ENCODE peak calls at places on chromosomes 2 and 18, in eight cellular contexts. K is left ventricle myocardium inferior, B is Panc1, N is WERI-Rb-1, Y is sigmoid colon, T is Peyer's patch, A is right atrium auricular region, M is neural progenitor cell. R is an unnamed sample. For H3K27me3 and H3K36me3, the result is how much of the 10 kb centered on the place peaks cover.

GRCh38 chr2:227411990-227412350 is 24.2 kb upstream of the SCYGR1 start:
- DNase-seq in T (no peak), K (no peak), M (no peak), N (no peak), B (no peak), Y (no peak), A (no peak), R (no peak)

GRCh38 chr2:24456610-24457556 is 34.2 kb upstream of the NCOA1 start:
- DNase-seq in M (no peak), B (no peak), T (peak), N (peak), Y (peak), K (peak), A (peak), R (no peak)

GRCh38 chr18:26309283-26309682 is 83.0 kb downstream of the TAF4B start:
- DNase-seq in M (no peak), K (no peak), B (no peak), T (no peak), Y (no peak), A (no peak), N (no peak), R (no peak)

GRCh38 chr2:42063383-42064171 is 15.8 kb downstream of the PKDCC start:
- DNase-seq in T (no peak), A (no peak), N (peak), M (no peak), B (no peak), K (no peak), Y (no peak), R (no peak)

GRCh38 chr2:206774871-206775270 is 9.5 kb downstream of the FASTKD2 start:
- DNase-seq in K (no peak), B (no peak), M (no peak), Y (no peak), N (no peak), A (no peak), T (no peak), R (no peak)

GRCh38 chr2:157840568-157841156 is 35.5 kb downstream of the ACVR1 start:
- DNase-seq in A (no peak), Y (no peak), B (no peak), M (no peak), K (peak), N (no peak), T (no peak), R (peak)

GRCh38 chr2:234695981-234696380 is 199.1 kb upstream of the ARL4C start:
- DNase-seq in K (no peak), M (no peak), Y (no peak), T (no peak), N (no peak), A (no peak), B (no peak), R (no peak)

GRCh38 chr2:129103922-129104878 is 785.5 kb upstream of the HS6ST1 start:
- DNase-seq in M (peak), A (no peak), K (no peak), B (no peak), Y (no peak), T (no peak), N (peak), R (no peak)

GRCh38 chr2:112483821-112484220 is 1.9 kb downstream of the TTL start:
- DNase-seq in M (no peak), B (no peak), Y (no peak), T (no peak), K (no peak), N (no peak), A (no peak), R (no peak)

GRCh38 chr2:11405599-11406491 is 60.1 kb downstream of the E2F6 start:
- DNase-seq in B (no peak), A (no peak), T (no peak), N (no peak), M (no peak), Y (no peak), K (no peak), R (no peak)

GRCh38 chr2:12821656-12822055 is 104.9 kb downstream of the TRIB2 start:
- DNase-seq in M (no peak), T (no peak), N (no peak), Y (no peak), K (no peak), A (no peak), B (no peak), R (no peak)

GRCh38 chr18:32707153-32707552 is 65.7 kb downstream of the KLHL14 start:
- DNase-seq in N (no peak), Y (no peak), A (no peak), K (no peak), T (no peak), M (no peak), B (no peak), R (no peak)

GRCh38 chr2:70647873-70648481 is 94.4 kb upstream of the TGFA start:
- DNase-seq in T (peak), N (peak), A (no peak), B (peak), M (peak), Y (no peak), K (peak), R (peak)

GRCh38 chr2:138777996-138778395 is 2.2 kb downstream of the NXPH2 start:
- DNase-seq in K (no peak), B (no peak), T (no peak), Y (no peak), A (no peak), M (peak), N (no peak), R (no peak)

GRCh38 chr2:145323512-145323911 is 803.6 kb upstream of the ZEB2 start:
- DNase-seq in N (no peak), M (no peak), A (no peak), Y (no peak), K (no peak), T (no peak), B (no peak), R (no peak)

GRCh38 chr2:78644849-78645248 is 380.7 kb upstream of the REG3G start:
- DNase-seq in A (no peak), N (no peak), B (no peak), T (no peak), Y (no peak), K (no peak), M (no peak), R (no peak)

GRCh38 chr2:217249490-217250451 is 389.9 kb upstream of the TNP1 start:
- DNase-seq in T (no peak), Y (peak), K (no peak), B (no peak), M (peak), A (no peak), N (peak), R (no peak)

GRCh38 chr2:199901942-199902341 is 9.2 kb upstream of the C2orf69 start:
- DNase-seq in K (no peak), B (no peak), N (no peak), T (no peak), Y (no peak), A (no peak), M (no peak), R (no peak)

GRCh38 chr2:203782262-203782976 is 76.0 kb downstream of the CD28 start:
- DNase-seq in B (no peak), T (no peak), A (peak), K (no peak), N (peak), Y (no peak), M (peak), R (peak)

GRCh38 chr18:46325836-46326235 is 221.7 kb downstream of the HAUS1 start:
- DNase-seq in M (no peak), T (no peak), B (no peak), K (no peak), A (no peak), Y (no peak), N (no peak), R (no peak)

GRCh38 chr18:42745931-42746330 is 369.6 kb downstream of the RIT2 start:
- DNase-seq in B (no peak), K (no peak), A (no peak), N (no peak), T (no peak), M (no peak), Y (no peak), R (no peak)

GRCh38 chr2:99722726-99723125 is 232.9 kb upstream of the REV1 start:
- DNase-seq in B (no peak), A (no peak), T (no peak), M (no peak), Y (no peak), K (no peak), N (no peak), R (no peak)

GRCh38 chr2:12702661-12703121 is 14.0 kb upstream of the TRIB2 start:
- DNase-seq in B (no peak), A (no peak), Y (no peak), T (no peak), K (no peak), N (no peak), M (peak), R (peak)

GRCh38 chr2:217972490-217972889 is 30.3 kb downstream of the TNS1 start:
- DNase-seq in A (no peak), M (peak), T (no peak), N (peak), Y (peak), B (no peak), K (no peak), R (no peak)

GRCh38 chr18:59570101-59570875 is 126.9 kb downstream of the CCBE1 start:
- DNase-seq in Y (no peak), A (no peak), M (peak), N (peak), T (no peak), B (no peak), K (no peak), R (no peak)

GRCh38 chr18:40407913-40408312 is 1547.1 kb upstream of the PIK3C3 start:
- DNase-seq in M (no peak), B (no peak), A (no peak), Y (no peak), N (no peak), T (no peak), K (no peak), R (no peak)

GRCh38 chr18:63899206-63899605 is 8.6 kb upstream of the SERPINB10 start:
- DNase-seq in N (no peak), Y (no peak), M (no peak), T (no peak), A (no peak), B (no peak), K (no peak), R (no peak)
- H3K27me3 ChIP-seq in N (under half), Y (under half), M (under half), T (under half), A (under half), B (under half), K (under half), R (under half)

GRCh38 chr2:223901854-223902253 is 43.3 kb downstream of the WDFY1 start:
- DNase-seq in M (no peak), T (no peak), A (no peak), B (no peak), N (no peak), Y (no peak), K (no peak), R (no peak)

GRCh38 chr2:223901311-223901710 is 43.8 kb downstream of the WDFY1 start:
- DNase-seq in Y (no peak), T (no peak), K (no peak), A (no peak), N (no peak), B (no peak), M (no peak), R (no peak)

GRCh38 chr2:223900066-223900465 is 45.1 kb downstream of the WDFY1 start:
- DNase-seq in A (no peak), T (no peak), N (no peak), K (no peak), M (no peak), B (no peak), Y (no peak), R (no peak)

GRCh38 chr2:223897669-223898314 is 47.3 kb downstream of the WDFY1 start:
- DNase-seq in N (no peak), A (no peak), Y (no peak), T (no peak), K (no peak), B (no peak), M (no peak), R (no peak)

DNA sequence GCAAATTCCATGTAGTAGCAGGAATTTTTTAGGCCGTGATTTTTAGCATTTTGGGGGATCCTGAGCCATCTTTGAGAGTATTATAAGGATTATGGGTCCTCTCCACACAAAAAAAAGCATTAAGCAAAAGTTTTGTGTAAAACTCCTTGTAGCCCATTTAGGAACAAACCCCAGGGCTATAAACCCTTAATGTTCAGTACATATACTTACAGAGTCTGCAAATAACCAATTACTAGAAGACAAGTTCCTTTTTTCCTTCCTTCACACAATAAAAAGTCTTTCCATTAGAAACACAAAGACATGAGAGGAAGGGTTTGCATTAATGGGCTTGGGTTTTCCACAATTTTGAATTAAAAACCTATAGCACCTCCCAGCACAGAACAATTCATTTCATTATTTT is 44.6 kb downstream of the WDFY1 start:
- DNase-seq in M (no peak), B (no peak), Y (no peak), A (no peak), N (no peak), K (no peak), T (no peak), R (no peak)
- H3K36me3 ChIP-seq in M (under half), B (under half), Y (under half), A (under half), N (under half), K (half or more), T (half or more), R (under half)

DNA sequence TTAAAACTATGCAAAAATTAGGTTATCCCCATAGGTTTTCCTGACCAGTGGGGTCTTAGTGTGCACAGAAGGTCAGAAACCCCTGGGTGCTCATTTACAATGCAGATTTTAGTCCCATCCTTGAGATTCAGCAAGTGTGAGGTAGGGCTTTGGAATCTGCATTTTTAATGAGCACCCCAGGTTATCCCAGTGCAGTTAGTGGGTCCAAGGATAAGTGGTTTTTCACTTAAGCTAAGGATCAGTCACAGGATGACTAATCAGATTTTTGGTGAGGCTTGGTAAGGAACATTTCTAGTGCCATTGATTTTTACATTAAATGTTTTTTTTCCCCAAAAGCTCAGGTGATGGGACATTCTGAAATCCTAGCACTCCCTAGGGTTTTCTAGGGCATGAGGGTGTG is 50.7 kb upstream of the MGAT5 start:
- DNase-seq in B (no peak), T (no peak), M (no peak), N (no peak), A (no peak), Y (no peak), K (no peak), R (no peak)
- H3K27ac ChIP-seq in B (no peak), T (no peak), M (no peak), N (no peak), A (no peak), Y (no peak), K (no peak), R (no peak)

DNA sequence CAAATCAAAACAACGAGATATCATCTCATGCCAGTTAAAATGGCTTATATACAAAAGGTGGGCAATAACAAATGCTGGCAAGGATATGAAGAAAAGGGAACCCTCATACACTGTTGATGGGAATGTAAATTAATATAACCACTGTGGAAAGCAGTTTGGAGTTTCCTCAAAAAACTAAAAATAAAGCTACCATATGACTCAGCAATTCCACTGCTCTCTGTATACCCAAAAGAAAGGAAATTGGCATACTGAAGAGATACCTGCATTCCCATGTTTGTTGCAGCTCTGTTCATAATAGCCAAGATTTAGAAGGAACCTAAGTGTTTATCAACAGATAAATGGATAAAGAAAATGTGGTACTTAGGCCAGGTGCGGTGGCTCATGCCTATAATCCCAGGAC is 124.8 kb downstream of the MSTN start:
- DNase-seq in T (no peak), B (no peak), N (no peak), Y (no peak), M (no peak), K (no peak), A (no peak), R (no peak)
- H3K27me3 ChIP-seq in T (under half), B (under half), N (under half), Y (under half), M (under half), K (under half), A (under half), R (under half)

DNA sequence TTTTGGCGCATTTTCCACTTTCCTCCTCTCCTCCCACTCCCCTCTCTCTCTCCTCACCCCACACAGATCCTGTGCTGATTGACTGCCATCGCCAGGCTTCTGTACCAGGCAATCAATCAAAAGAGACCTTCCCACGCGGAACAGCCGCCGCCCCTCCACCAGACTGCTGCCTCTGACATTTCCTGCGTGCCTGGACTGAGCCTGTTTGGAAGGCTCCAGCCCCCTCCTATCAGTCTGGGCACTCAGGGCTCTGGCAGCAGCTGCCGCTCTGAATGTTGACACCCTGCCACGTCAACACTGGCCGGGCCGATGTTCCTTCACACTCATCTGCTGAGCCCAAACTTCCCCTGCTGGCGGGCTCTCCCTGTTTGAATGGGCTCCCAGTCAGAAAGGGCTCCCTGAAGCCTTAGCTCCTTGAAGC is 467.7 kb downstream of the EPHA4 start:
- DNase-seq in M (peak), N (no peak), Y (no peak), A (peak), B (no peak), T (no peak), K (peak), R (no peak)
- H3K36me3 ChIP-seq in M (under half), N (under half), Y (under half), A (under half), B (under half), T (under half), K (under half), R (under half)

GRCh38 chr2:224220581-224221255 is 181.2 kb downstream of the FAM124B start:
- DNase-seq in A (no peak), N (no peak), K (no peak), T (no peak), M (no peak), B (no peak), Y (no peak), R (no peak)
- H3K27ac ChIP-seq in A (no peak), N (no peak), K (no peak), T (no peak), M (no peak), B (no peak), Y (no peak), R (no peak)

GRCh38 chr2:95278637-95279225 is 4.5 kb downstream of the PROM2 start:
- DNase-seq in M (no peak), Y (peak), N (no peak), K (peak), T (no peak), A (no peak), B (no peak), R (no peak)

GRCh38 chr2:95277246-95277906 is 3.1 kb downstream of the PROM2 start:
- DNase-seq in N (peak), K (peak), M (no peak), B (no peak), A (no peak), T (no peak), Y (peak), R (peak)

GRCh38 chr2:95276888-95277245 is 2.6 kb downstream of the PROM2 start:
- DNase-seq in M (no peak), B (no peak), Y (peak), T (no peak), N (no peak), A (no peak), K (no peak), R (no peak)

GRCh38 chr2:95279435-95280035 is 5.3 kb downstream of the PROM2 start:
- DNase-seq in N (no peak), Y (no peak), T (no peak), M (no peak), A (no peak), B (no peak), K (no peak), R (peak)

GRCh38 chr2:95278051-95278471 is 3.8 kb downstream of the PROM2 start:
- DNase-seq in N (no peak), B (no peak), A (no peak), Y (peak), T (no peak), K (peak), M (no peak), R (peak)
- H3K27me3 ChIP-seq in N (under half), B (under half), A (under half), Y (under half), T (under half), K (under half), M (under half), R (under half)

DNA sequence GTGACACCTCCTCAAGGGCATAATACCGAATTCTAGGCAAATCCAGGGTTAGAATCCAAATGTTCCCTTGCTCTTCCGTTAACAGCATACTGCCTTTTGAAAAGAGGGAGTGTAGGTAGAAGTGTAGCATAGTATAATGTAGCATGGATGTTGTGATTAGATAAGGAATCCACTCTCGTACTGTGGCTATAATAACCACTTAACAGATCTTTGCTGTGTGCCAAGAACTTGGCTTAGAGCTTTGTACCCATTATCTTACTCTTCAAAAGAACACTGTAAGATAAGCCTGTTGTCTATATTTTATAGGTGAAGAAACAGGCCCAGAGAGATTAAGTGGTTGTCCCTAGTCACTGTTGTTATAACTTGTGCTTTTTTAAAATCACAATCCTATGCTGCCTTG is 24.2 kb downstream of the WDR75 start:
- DNase-seq in K (no peak), M (no peak), A (no peak), T (no peak), Y (no peak), N (no peak), B (no peak), R (no peak)
- H3K36me3 ChIP-seq in K (half or more), M (under half), A (half or more), T (half or more), Y (under half), N (half or more), B (half or more), R (under half)

DNA sequence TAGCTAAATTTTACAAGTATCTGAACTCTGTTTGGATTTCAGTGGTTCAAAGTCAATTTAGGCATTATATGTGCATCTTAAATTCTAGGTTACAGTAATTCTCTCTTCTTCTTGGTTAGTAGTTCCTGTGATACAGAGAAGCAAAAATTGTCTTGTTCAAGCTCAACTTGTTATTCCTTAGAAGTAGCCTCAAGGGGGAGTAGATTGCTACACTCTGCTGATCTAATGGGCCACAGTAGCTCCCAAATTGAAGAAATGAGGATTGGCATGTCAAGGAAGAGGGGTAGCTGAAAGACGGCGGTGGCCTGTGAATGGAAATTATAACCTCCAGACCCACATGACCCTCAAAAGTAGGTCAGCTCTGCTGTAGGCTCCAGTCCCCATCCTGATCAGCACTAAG is 334.7 kb downstream of the HRH4 start:
- DNase-seq in K (no peak), N (no peak), A (no peak), T (no peak), Y (no peak), B (no peak), M (no peak), R (no peak)
- H3K27ac ChIP-seq in K (no peak), N (no peak), A (no peak), T (no peak), Y (no peak), B (no peak), M (no peak), R (no peak)